ENCODE peak calls at places on chromosomes 3 and 15, in six cellular contexts. Z is endothelial cell, O is HL-60, W is ascending aorta, K is tibial nerve, D is tibial artery. S is an unnamed sample.

GRCh38 chr15:31279221-31280036 is 47.2 kb upstream of the KLF13 start:
- DNase-seq in Z (no peak), O (no peak), W (peak), K (no peak), D (peak), S (no peak)

GRCh38 chr3:53044371-53045106 is 1.3 kb downstream of the SFMBT1 start:
- DNase-seq in Z (peak), O (no peak), W (no peak), K (peak), D (no peak), S (no peak)

GRCh38 chr3:158712443-158712842 is 19.8 kb downstream of the RARRES1 start:
- DNase-seq in Z (no peak), O (no peak), W (no peak), K (no peak), D (no peak), S (no peak)

GRCh38 chr15:73897441-73898261 is 24.3 kb downstream of the TBC1D21 start:
- DNase-seq in Z (peak), O (peak), W (peak), K (no peak), D (peak), S (peak)

GRCh38 chr15:79769081-79769481 is 127.7 kb downstream of the MTHFS start:
- DNase-seq in Z (no peak), O (no peak), W (no peak), K (no peak), D (no peak), S (peak)

GRCh38 chr3:105062853-105063252 is 303.9 kb upstream of the ALCAM start:
- DNase-seq in Z (no peak), O (no peak), W (no peak), K (no peak), D (no peak), S (no peak)

GRCh38 chr3:127822836-127823589 is 698 bp upstream of the MGLL start:
- DNase-seq in Z (peak), O (no peak), W (peak), K (peak), D (peak), S (no peak)

GRCh38 chr3:69821133-69821532 is 81.9 kb downstream of the MITF start:
- DNase-seq in Z (no peak), O (no peak), W (no peak), K (no peak), D (no peak), S (no peak)

GRCh38 chr3:148518520-148518919 is 179.2 kb upstream of the AGTR1 start:
- DNase-seq in Z (no peak), O (no peak), W (no peak), K (no peak), D (no peak), S (no peak)

GRCh38 chr3:191068946-191069813 is 129.9 kb upstream of the OSTN start:
- DNase-seq in Z (no peak), O (no peak), W (no peak), K (no peak), D (no peak), S (no peak)

GRCh38 chr3:72892081-72892763 is 4.4 kb downstream of the GXYLT2 start:
- DNase-seq in Z (no peak), O (no peak), W (no peak), K (peak), D (no peak), S (no peak)

GRCh38 chr3:140219923-140220452 is 285.0 kb downstream of the CLSTN2 start:
- DNase-seq in Z (no peak), O (no peak), W (no peak), K (no peak), D (no peak), S (no peak)

GRCh38 chr15:98599911-98600685 is 48.2 kb upstream of the IGF1R start:
- DNase-seq in Z (no peak), O (no peak), W (no peak), K (peak), D (peak), S (no peak)

GRCh38 chr3:54826255-54826691 is 101.6 kb downstream of the LRTM1 start:
- DNase-seq in Z (no peak), O (no peak), W (no peak), K (peak), D (peak), S (no peak)

GRCh38 chr3:177201707-177202397 is 4.6 kb upstream of the TBL1XR1 start:
- DNase-seq in Z (no peak), O (peak), W (peak), K (no peak), D (no peak), S (no peak)

GRCh38 chr3:38640661-38641441 is 8.6 kb downstream of the SCN5A start:
- DNase-seq in Z (no peak), O (no peak), W (peak), K (no peak), D (peak), S (no peak)

GRCh38 chr3:168398371-168399030 is 302.8 kb upstream of the GOLIM4 start:
- DNase-seq in Z (no peak), O (no peak), W (no peak), K (no peak), D (no peak), S (no peak)

GRCh38 chr15:90646662-90647305 is 70.4 kb upstream of the BLM start:
- DNase-seq in Z (no peak), O (no peak), W (no peak), K (no peak), D (no peak), S (no peak)

GRCh38 chr3:3170998-3171397 is 8.5 kb downstream of the CRBN start:
- DNase-seq in Z (no peak), O (no peak), W (no peak), K (no peak), D (no peak), S (no peak)

GRCh38 chr15:88454867-88455810 is 12.0 kb downstream of the MRPL46 start:
- DNase-seq in Z (peak), O (no peak), W (no peak), K (peak), D (no peak), S (no peak)

GRCh38 chr3:195662-196061 is 901 bp upstream of the CHL1 start:
- DNase-seq in Z (no peak), O (no peak), W (no peak), K (no peak), D (no peak), S (no peak)

GRCh38 chr15:76032046-76032445 is 19.8 kb upstream of the NRG4 start:
- DNase-seq in Z (no peak), O (no peak), W (no peak), K (no peak), D (no peak), S (no peak)

GRCh38 chr15:92907229-92907628 is 7.1 kb downstream of the CHD2 start:
- DNase-seq in Z (no peak), O (no peak), W (no peak), K (no peak), D (no peak), S (no peak)

GRCh38 chr3:53975382-53975781 is 83.7 kb upstream of the SELENOK start:
- DNase-seq in Z (no peak), O (no peak), W (no peak), K (no peak), D (no peak), S (no peak)

GRCh38 chr3:165185707-165186327 is 10.4 kb downstream of the SLITRK3 start:
- DNase-seq in Z (peak), O (peak), W (no peak), K (no peak), D (no peak), S (no peak)

S was measured in GOT3.